ENCODE peak calls at places on chromosomes 13 and 19, in nine cellular contexts. Z is WTC11, P is cardiac fibroblast, I is GM06990, N is WERI-Rb-1, K is neural crest cell, G is mucosa of descending colon, T is ascending aorta, W is uterus. U is an unnamed sample.

GRCh38 chr19:46367434-46367833 is 20.5 kb downstream of the PPP5C start:
- DNase-seq in I (no peak), T (no peak), G (no peak), N (peak), W (no peak), Z (no peak), K (no peak), P (no peak), U (no peak)

GRCh38 chr19:55625004-55625326 is 599 bp upstream of the ZNF784 start:
- DNase-seq in N (no peak), Z (no peak), I (no peak), K (no peak), G (no peak), W (no peak), T (no peak), P (no peak), U (no peak)

GRCh38 chr19:35330475-35330874 is 1.5 kb downstream of the CD22 start:
- DNase-seq in N (no peak), I (peak), P (no peak), K (no peak), G (no peak), T (no peak), Z (no peak), W (no peak), U (peak)

GRCh38 chr19:10184636-10185035 is 10.1 kb downstream of the DNMT1 start:
- DNase-seq in I (no peak), W (no peak), T (no peak), G (no peak), Z (no peak), P (no peak), N (no peak), K (no peak), U (no peak)

GRCh38 chr13:39448831-39449230 is 154.2 kb downstream of the LHFPL6 start:
- DNase-seq in I (no peak), Z (no peak), K (no peak), G (no peak), W (no peak), P (no peak), T (no peak), N (peak), U (no peak)

GRCh38 chr19:47081095-47081494 is 32.5 kb downstream of the ZC3H4 start:
- DNase-seq in Z (no peak), I (no peak), W (no peak), N (no peak), G (no peak), P (no peak), K (no peak), T (no peak), U (no peak)

GRCh38 chr13:51858433-51859247 is 3.1 kb upstream of the CCDC70 start:
- DNase-seq in N (no peak), K (no peak), Z (no peak), W (no peak), T (no peak), P (no peak), I (no peak), G (no peak), U (no peak)

GRCh38 chr19:4066176-4066606 is 508 bp downstream of the ZBTB7A start:
- DNase-seq in N (no peak), W (no peak), I (no peak), Z (no peak), T (no peak), K (no peak), G (peak), P (no peak), U (peak)

GRCh38 chr19:9862897-9863296 is 27.8 kb downstream of the PIN1 start:
- DNase-seq in P (no peak), W (no peak), G (no peak), Z (no peak), I (no peak), T (no peak), N (no peak), K (no peak), U (no peak)

GRCh38 chr19:10214784-10215183 is 16.3 kb downstream of the S1PR2 start:
- DNase-seq in W (no peak), T (no peak), P (peak), N (no peak), I (no peak), K (no peak), G (no peak), Z (no peak), U (no peak)

GRCh38 chr13:90414691-90415596 is 932.5 kb upstream of the MIR17HG start:
- DNase-seq in G (no peak), I (no peak), K (no peak), Z (no peak), T (no peak), P (peak), W (no peak), N (no peak), U (no peak)

GRCh38 chr19:35288843-35289355 is 3.1 kb upstream of the MAG start:
- DNase-seq in T (no peak), I (no peak), Z (no peak), N (no peak), K (no peak), G (no peak), W (no peak), P (no peak), U (no peak)

GRCh38 chr13:31009166-31009565 is 76.7 kb downstream of the TEX26 start:
- DNase-seq in Z (no peak), T (no peak), I (no peak), N (no peak), W (no peak), K (no peak), G (no peak), P (no peak), U (no peak)

GRCh38 chr13:74036373-74036772 is 97.8 kb downstream of the KLF12 start:
- DNase-seq in T (no peak), W (no peak), I (no peak), N (no peak), G (no peak), Z (peak), P (no peak), K (no peak), U (no peak)

GRCh38 chr13:32370805-32371204 is 55.5 kb downstream of the BRCA2 start:
- DNase-seq in Z (no peak), P (no peak), N (no peak), G (no peak), W (no peak), K (no peak), I (no peak), T (no peak), U (no peak)

GRCh38 chr13:34894756-34895155 is 47.3 kb upstream of the NBEA start:
- DNase-seq in G (no peak), Z (no peak), N (no peak), T (no peak), W (no peak), K (no peak), P (no peak), I (no peak), U (no peak)

GRCh38 chr13:48630291-48630690 is 23.4 kb upstream of the CYSLTR2 start:
- DNase-seq in G (no peak), T (no peak), N (no peak), W (no peak), K (no peak), P (no peak), I (no peak), Z (no peak), U (no peak)

GRCh38 chr19:5775668-5776309 is 8.8 kb downstream of the PRR22 start:
- DNase-seq in W (no peak), G (no peak), Z (no peak), K (no peak), T (no peak), I (no peak), N (no peak), P (peak), U (no peak)

GRCh38 chr19:18254546-18255500 is 19.4 kb downstream of the IQCN start:
- DNase-seq in Z (peak), I (no peak), W (no peak), K (no peak), P (peak), G (peak), N (no peak), T (no peak), U (peak)
- TF ChIP-seq CTCF in Z (peak), I (peak), W (no peak), K (no peak), P (no peak), G (peak), N (peak), T (no peak), U (no peak)

DNA sequence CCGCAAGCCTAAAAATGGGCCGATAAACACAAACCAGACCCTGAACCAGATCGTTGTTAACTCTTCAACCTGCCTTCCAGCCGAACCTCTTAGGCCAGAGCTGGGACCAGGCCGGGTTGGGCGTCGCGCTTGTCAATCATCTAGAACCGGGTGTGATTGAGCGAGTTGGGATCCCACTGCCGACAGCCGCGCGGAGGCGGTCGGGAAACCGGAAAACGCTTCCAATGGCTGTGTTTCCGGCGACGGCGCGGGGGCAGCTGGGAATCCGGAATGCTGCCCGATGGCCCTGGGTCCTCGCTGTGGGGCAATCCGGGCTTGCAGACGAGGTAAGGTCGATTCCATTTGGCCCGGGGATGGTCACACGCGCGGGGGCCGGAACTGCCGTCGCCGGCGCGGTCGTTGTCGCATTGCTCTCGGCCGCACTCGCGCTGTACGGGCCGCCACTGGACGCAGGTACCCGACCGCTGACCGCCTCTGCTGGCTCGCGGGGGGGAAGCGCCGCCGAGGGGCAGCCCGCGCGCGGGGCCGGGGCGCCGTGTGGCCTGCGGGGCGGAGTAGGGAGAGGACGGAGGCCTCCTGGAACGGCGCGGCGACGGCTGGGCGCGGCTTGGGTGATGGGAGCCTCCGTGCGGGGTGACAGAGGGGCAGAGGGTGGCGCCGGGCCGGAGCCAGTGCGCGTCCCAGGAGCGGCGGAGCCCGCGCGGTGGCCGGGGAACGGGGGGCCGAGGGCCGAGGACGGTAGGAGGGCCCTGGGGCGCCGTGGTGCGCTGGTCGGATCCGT is at the start of gene NAXD:
- DNase-seq in Z (peak), N (peak), W (peak), G (peak), I (peak), P (peak), T (peak), K (peak), U (peak)
- TF ChIP-seq CTCF in Z (no peak), N (no peak), W (no peak), G (no peak), I (no peak), P (no peak), T (no peak), K (no peak), U (no peak)

DNA sequence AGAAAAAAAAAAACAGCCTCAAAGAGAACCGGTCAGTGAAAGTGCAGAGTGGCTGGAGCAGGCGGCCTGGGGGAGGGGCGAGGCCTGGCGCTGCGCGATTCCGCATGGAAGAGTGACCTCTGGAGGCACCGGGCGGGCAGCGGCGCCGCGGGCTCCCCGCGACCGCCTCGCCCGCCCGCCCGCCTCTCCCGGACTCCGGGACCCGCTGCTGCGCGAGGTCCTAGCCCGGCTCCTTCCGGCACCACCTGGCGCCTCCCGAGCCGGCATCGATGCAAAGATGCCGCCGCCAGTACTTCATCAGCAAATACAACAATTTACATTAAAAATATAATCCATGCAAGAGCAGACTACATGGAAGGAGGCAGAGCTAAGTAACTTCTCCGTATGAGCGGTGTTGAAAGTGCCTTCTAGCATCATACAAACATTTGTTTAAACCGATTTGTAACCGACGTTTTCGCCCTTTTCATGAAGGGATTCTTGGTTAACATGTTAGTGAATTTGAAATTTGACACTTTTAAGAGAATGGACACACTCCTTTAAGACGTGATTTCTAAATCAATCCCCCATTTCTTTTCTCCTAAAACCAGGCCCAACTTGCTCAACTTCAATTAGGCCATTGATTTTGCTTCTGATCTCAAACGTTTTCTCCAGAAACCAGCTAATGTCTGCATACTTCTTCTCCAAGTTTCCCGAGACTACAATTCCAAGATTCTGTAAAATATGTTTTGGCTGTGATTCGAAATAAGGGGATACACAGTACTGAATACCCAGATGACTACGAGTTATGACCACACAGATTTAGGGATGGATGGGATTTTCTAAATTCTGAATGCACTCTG is 2.1 kb downstream of the EFNB2 start:
- DNase-seq in Z (peak), W (peak), G (peak), T (no peak), I (peak), K (peak), P (peak), N (peak), U (peak)
- TF ChIP-seq CTCF in Z (peak), W (peak), G (peak), T (peak), I (peak), K (peak), P (peak), N (peak), U (no peak)

GRCh38 chr13:66265446-66265845 is 964.7 kb downstream of the PCDH9 start:
- DNase-seq in Z (no peak), T (no peak), G (no peak), N (no peak), W (no peak), I (no peak), K (no peak), P (no peak), U (no peak)

GRCh38 chr13:66266761-66267160 is 963.4 kb downstream of the PCDH9 start:
- DNase-seq in I (no peak), G (no peak), T (no peak), P (no peak), W (no peak), N (no peak), K (no peak), Z (no peak), U (no peak)

GRCh38 chr13:66266348-66266747 is 963.8 kb downstream of the PCDH9 start:
- DNase-seq in G (no peak), W (no peak), P (no peak), K (no peak), N (no peak), Z (no peak), T (no peak), I (no peak), U (no peak)

GRCh38 chr13:66264976-66265375 is 965.2 kb downstream of the PCDH9 start:
- DNase-seq in W (no peak), I (no peak), P (no peak), G (no peak), Z (no peak), T (no peak), N (no peak), K (no peak), U (no peak)

DNA sequence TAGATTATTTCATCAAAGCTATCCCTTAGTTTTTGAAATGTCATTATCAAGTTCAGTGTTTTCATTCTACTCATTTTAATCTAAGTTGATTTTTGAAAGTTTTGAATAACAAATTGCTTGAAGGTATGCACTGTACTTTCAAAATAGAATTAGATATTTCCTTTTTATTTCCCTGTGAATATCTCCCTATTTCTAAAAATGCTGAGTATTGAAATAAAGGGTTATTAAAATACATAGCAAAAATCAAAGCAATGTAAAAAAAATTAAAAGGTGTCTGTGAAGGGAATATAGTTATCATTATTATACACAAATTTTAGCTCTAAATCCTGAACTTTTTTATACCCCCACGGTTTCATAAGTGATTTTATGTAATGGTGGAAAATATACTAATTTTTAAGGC is 967.8 kb downstream of the PCDH9 start:
- DNase-seq in Z (no peak), W (no peak), K (no peak), G (no peak), T (no peak), P (no peak), I (no peak), N (no peak), U (no peak)
- TF ChIP-seq CTCF in Z (no peak), W (no peak), K (no peak), G (no peak), T (no peak), P (no peak), I (no peak), N (no peak), U (no peak)

U was measured in activated B cell treated with CpG ODN at 0.5 μM for 24 hours.